ENCODE peak calls at places on chromosomes 4 and X, in five cellular contexts. F is EL, O is endothelial cell, N is mucosa of descending colon, C is hippocampal formation. M is an unnamed sample.
A peak's percentile ranks its signal among the peaks of the same experiment; 100 is the strongest.

GRCh38 chrX:104854790-104855340 is 288.9 kb downstream of the IL1RAPL2 start:
- DNase-seq in C (no peak), O (no peak), N (no peak), F (no peak), M (no peak)

GRCh38 chrX:39242187-39242586 is 440.9 kb downstream of the MID1IP1 start:
- DNase-seq in F (peak; percentile 0), C (no peak), N (peak; percentile 71), O (peak; percentile 18), M (peak; percentile 32)

GRCh38 chrX:40469316-40469715 is 111.5 kb upstream of the ATP6AP2 start:
- DNase-seq in C (no peak), O (no peak), F (no peak), N (peak; percentile 15), M (no peak)

GRCh38 chrX:30590368-30590767 is 12.8 kb upstream of the TASL start:
- DNase-seq in N (no peak), F (no peak), C (no peak), O (no peak), M (peak; percentile 48)

GRCh38 chr4:80186666-80187065 is 10.6 kb upstream of the PRDM8 start:
- DNase-seq in N (no peak), O (no peak), F (no peak), C (peak; percentile 87), M (peak; percentile 95)

GRCh38 chrX:134599173-134599914 is 58.9 kb downstream of the PLAC1 start:
- DNase-seq in O (no peak), N (no peak), F (no peak), C (no peak), M (no peak)

GRCh38 chr4:162116085-162116784 is 47.6 kb downstream of the FSTL5 start:
- DNase-seq in N (no peak), F (no peak), O (no peak), C (no peak), M (no peak)

GRCh38 chrX:76148011-76148665 is 24.7 kb upstream of the PBDC1 start:
- DNase-seq in C (no peak), F (peak; percentile 38), N (peak; percentile 10), O (no peak), M (peak; percentile 9)

GRCh38 chr4:14180983-14181601 is 553.6 kb upstream of the BOD1L1 start:
- DNase-seq in O (no peak), C (no peak), N (no peak), F (peak; percentile 4), M (no peak)

GRCh38 chr4:88758264-88758663 is 60.6 kb upstream of the NAP1L5 start:
- DNase-seq in O (no peak), N (no peak), C (no peak), F (no peak), M (no peak)

GRCh38 chrX:153897899-153898298 is 6.6 kb upstream of the AVPR2 start:
- DNase-seq in C (no peak), N (no peak), O (no peak), F (no peak), M (no peak)

GRCh38 chr4:92714640-92715039 is 410.9 kb downstream of the GRID2 start:
- DNase-seq in N (no peak), F (no peak), O (no peak), C (no peak), M (no peak)

GRCh38 chr4:33715996-33716395 is 2528.3 kb downstream of the ARAP2 start:
- DNase-seq in O (no peak), F (peak; percentile 91), N (no peak), C (no peak), M (no peak)

GRCh38 chrX:129496625-129497024 is 26.7 kb downstream of the SMARCA1 start:
- DNase-seq in O (no peak), C (no peak), N (no peak), F (peak; percentile 63), M (no peak)

GRCh38 chrX:110442631-110443030 is 84.0 kb downstream of the RTL9 start:
- DNase-seq in F (peak; percentile 46), O (peak; percentile 15), C (no peak), N (peak; percentile 8), M (peak; percentile 4)

GRCh38 chr4:128076465-128076864 is 15.4 kb downstream of the LARP1B start:
- DNase-seq in N (no peak), F (no peak), O (no peak), C (no peak), M (no peak)

GRCh38 chr4:145487626-145488025 is 6.0 kb downstream of the SMAD1 start:
- DNase-seq in F (no peak), O (no peak), N (no peak), C (no peak), M (no peak)

GRCh38 chrX:13938053-13938765 is 91.5 kb downstream of the GEMIN8 start:
- DNase-seq in O (peak; percentile 45), F (peak; percentile 2), N (peak; percentile 41), C (no peak), M (no peak)

GRCh38 chrX:19886888-19887531 is 390 bp downstream of the SH3KBP1 start:
- DNase-seq in N (no peak), O (peak; percentile 18), C (no peak), F (peak; percentile 22), M (no peak)

GRCh38 chr4:41913509-41913908 is 21.7 kb upstream of the TMEM33 start:
- DNase-seq in N (no peak), F (peak; percentile 43), C (no peak), O (no peak), M (no peak)